ENCODE peak calls at places on chromosomes 7 and 10, in five cellular contexts. K, C, Q, J and B are unnamed samples.

GRCh38 chr7:151876112-151876898 is 610 bp downstream of the PRKAG2 start:
- ATAC-seq in K (peak), C (peak), Q (peak), J (peak), B (peak)

GRCh38 chr7:43244232-43244631 is 131.8 kb downstream of the HECW1 start:
- ATAC-seq in K (no peak), C (no peak), Q (no peak), J (no peak), B (no peak)

GRCh38 chr10:71765176-71765906 is 8.0 kb downstream of the VSIR start:
- ATAC-seq in K (no peak), C (no peak), Q (peak), J (no peak), B (peak)

GRCh38 chr10:22363305-22363704 is 18.0 kb downstream of the SPAG6 start:
- ATAC-seq in K (peak), C (no peak), Q (no peak), J (no peak), B (no peak)

GRCh38 chr7:2621061-2621828 is 10.5 kb upstream of the TTYH3 start:
- ATAC-seq in K (no peak), C (peak), Q (peak), J (peak), B (peak)

GRCh38 chr7:22481726-22482125 is 18.3 kb downstream of the STEAP1B start:
- ATAC-seq in K (peak), C (no peak), Q (no peak), J (no peak), B (peak)

GRCh38 chr10:14954001-14954770 is at the start of gene DCLRE1C:
- ATAC-seq in K (peak), C (peak), Q (peak), J (peak), B (peak)

GRCh38 chr7:102111758-102112119 is 174.9 kb upstream of the SH2B2 start:
- ATAC-seq in K (no peak), C (no peak), Q (no peak), J (no peak), B (no peak)

GRCh38 chr10:85791846-85792532 is 574.6 kb downstream of the GRID1 start:
- ATAC-seq in K (peak), C (peak), Q (no peak), J (peak), B (no peak)
- TF ChIP-seq CTCF in K (peak), C (no peak), Q (no peak), J (peak), B (peak)

GRCh38 chr7:77402818-77403217 is 13.3 kb downstream of the GSAP start:
- ATAC-seq in K (no peak), C (no peak), Q (no peak), J (no peak), B (no peak)
- TF ChIP-seq EP300 in K (no peak), C (no peak), Q (no peak), J (no peak), B (no peak)

GRCh38 chr7:100886936-100887185 is 2.7 kb downstream of the UFSP1 start:
- ATAC-seq in K (no peak), C (no peak), Q (no peak), J (no peak), B (no peak)

GRCh38 chr7:100887186-100887954 is 2.1 kb downstream of the UFSP1 start:
- ATAC-seq in K (peak), C (no peak), Q (no peak), J (peak), B (no peak)

GRCh38 chr7:100886142-100886935 is 3.2 kb downstream of the UFSP1 start:
- ATAC-seq in K (no peak), C (no peak), Q (no peak), J (no peak), B (no peak)

GRCh38 chr7:100884741-100885439 is 4.6 kb downstream of the UFSP1 start:
- ATAC-seq in K (no peak), C (no peak), Q (no peak), J (no peak), B (no peak)

GRCh38 chr7:100885440-100886141 is 3.9 kb downstream of the UFSP1 start:
- ATAC-seq in K (no peak), C (no peak), Q (no peak), J (no peak), B (no peak)
- TF ChIP-seq POLR2AphosphoS5 in K (no peak), C (no peak), Q (no peak), J (no peak), B (no peak)

GRCh38 chr10:103696094-103696410 is 159.3 kb downstream of the SH3PXD2A start:
- ATAC-seq in K (peak), C (no peak), Q (no peak), J (no peak), B (no peak)

GRCh38 chr10:103698266-103698665 is 157.1 kb downstream of the SH3PXD2A start:
- ATAC-seq in K (no peak), C (no peak), Q (no peak), J (no peak), B (no peak)

GRCh38 chr10:103695584-103696005 is 159.8 kb downstream of the SH3PXD2A start:
- ATAC-seq in K (peak), C (peak), Q (no peak), J (peak), B (peak)

GRCh38 chr10:103697787-103698186 is 157.6 kb downstream of the SH3PXD2A start:
- ATAC-seq in K (no peak), C (no peak), Q (no peak), J (no peak), B (no peak)

GRCh38 chr10:103696411-103697145 is 158.8 kb downstream of the SH3PXD2A start:
- ATAC-seq in K (peak), C (peak), Q (peak), J (peak), B (peak)
- TF ChIP-seq CTCF in K (peak), C (peak), Q (no peak), J (peak), B (peak)

GRCh38 chr7:26555971-26556830 is 264.5 kb downstream of the SNX10 start:
- ATAC-seq in K (no peak), C (no peak), Q (no peak), J (no peak), B (no peak)
- TF ChIP-seq EP300 in K (no peak), C (no peak), Q (no peak), J (no peak), B (no peak)

DNA sequence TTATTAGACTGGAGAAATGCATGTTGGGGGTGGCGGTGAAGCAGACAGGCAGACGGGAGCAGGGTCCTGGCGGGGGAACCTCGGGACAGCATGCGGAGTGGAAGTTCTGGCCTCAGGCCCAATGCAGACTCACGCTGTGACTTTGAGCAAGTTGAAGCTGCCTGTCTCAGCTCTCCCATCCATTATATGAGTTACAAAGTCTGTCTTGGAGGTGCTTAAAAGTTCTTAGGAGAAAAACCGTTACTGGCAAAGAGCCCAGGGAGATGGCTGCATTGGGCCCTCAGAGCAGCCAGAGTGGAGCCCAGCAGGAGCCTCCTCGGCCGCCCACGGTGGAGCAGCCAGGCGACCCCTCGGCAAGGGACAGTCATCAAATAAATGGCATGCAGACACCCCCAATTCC is 509.5 kb downstream of the PLXNA4 start:
- ATAC-seq in K (no peak), C (peak), Q (no peak), J (no peak), B (peak)
- TF ChIP-seq POLR2AphosphoS5 in K (no peak), C (no peak), Q (no peak), J (no peak), B (no peak)

GRCh38 chr7:90312745-90313144 is 8.4 kb downstream of the FAM237B start:
- ATAC-seq in K (peak), C (no peak), Q (peak), J (peak), B (no peak)
- TF ChIP-seq CTCF in K (peak), C (no peak), Q (no peak), J (no peak), B (peak)

DNA sequence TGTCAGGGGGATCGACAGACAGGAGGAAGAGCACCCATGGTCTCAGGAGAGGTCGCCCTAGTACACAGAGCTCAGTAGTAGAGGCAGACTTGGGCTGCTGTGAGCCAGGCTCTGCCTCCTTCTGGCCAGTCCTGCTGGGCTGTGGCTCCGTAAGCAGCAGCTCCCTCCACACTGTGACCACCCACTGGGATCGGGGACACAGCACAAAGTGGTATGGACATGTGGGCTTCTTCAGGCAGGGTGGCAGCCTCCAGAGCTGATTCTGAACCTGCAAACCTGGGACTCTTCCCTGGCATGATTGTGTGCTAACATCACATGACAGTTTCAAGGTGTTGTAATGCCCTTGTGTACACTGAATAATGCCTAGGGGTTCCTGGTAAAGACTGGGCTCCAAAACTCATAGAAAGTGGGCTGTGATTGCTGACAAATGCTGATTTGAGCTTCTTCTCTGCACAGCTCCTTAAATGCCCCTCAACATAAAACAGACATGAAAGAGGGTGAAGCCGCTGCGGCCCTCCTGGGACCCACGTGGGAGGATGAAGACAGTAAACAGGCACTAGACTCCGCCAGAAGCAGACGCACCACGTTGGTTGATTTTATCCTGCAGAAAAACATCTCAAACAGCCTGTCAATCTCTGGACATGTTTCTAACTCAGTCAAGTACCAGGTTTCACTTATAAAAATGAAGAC is 76.7 kb downstream of the GPR26 start:
- ATAC-seq in K (peak), C (no peak), Q (no peak), J (no peak), B (no peak)
- TF ChIP-seq EP300 in K (no peak), C (no peak), Q (no peak), J (no peak), B (no peak)

DNA sequence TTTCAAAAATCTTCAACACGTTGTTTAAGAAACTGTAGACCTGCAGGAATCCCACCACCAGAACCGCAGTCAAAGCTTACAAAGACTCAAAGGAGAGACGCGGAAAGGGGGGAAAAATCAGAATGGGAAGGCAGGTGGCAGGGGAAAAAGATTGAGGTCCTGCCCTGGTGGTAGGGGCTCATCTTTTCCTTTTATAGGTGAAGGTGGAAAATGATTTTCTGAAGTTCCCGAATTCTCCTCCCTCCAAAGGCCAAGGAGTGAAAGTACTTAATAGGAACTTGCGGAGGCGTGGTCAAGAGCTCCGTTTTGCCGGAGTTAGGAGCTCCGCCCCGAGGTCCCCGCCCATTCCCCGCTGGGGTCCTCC is 729 bp downstream of the BBIP1 start:
- ATAC-seq in K (no peak), C (no peak), Q (no peak), J (no peak), B (no peak)
- TF ChIP-seq POLR2AphosphoS5 in K (no peak), C (no peak), Q (no peak), J (no peak), B (no peak)